ENCODE peak calls at places on chromosomes 2 and 18, in four cellular contexts. B is K562, W is GM12878, L is HepG2. A is an unnamed sample.

GRCh38 chr2:102592601-102593000 is 26.8 kb upstream of the SLC9A2 start:
- DNase-seq in B (peak), W (no peak), L (no peak), A (peak)

GRCh38 chr2:64325852-64326577 is 127.9 kb upstream of the LGALSL start:
- DNase-seq in B (no peak), W (peak), L (no peak), A (no peak)

GRCh38 chr2:46349115-46349547 is 51.9 kb downstream of the EPAS1 start:
- DNase-seq in B (no peak), W (no peak), L (peak), A (no peak)

GRCh38 chr2:5980351-5981054 is 288.3 kb downstream of the SOX11 start:
- DNase-seq in B (no peak), W (no peak), L (no peak), A (no peak)

GRCh38 chr2:41576423-41576822 is 471.4 kb upstream of the PKDCC start:
- DNase-seq in B (no peak), W (no peak), L (no peak), A (no peak)

GRCh38 chr2:9484533-9484932 is 10.2 kb downstream of the IAH1 start:
- DNase-seq in B (no peak), W (no peak), L (no peak), A (no peak)

GRCh38 chr18:54828290-54828871 is at the start of gene RAB27B:
- DNase-seq in B (no peak), W (no peak), L (peak), A (peak)

GRCh38 chr2:38532366-38532765 is 70.4 kb downstream of the HNRNPLL start:
- DNase-seq in B (no peak), W (no peak), L (no peak), A (no peak)

GRCh38 chr2:191280304-191280703 is 35.1 kb downstream of the MYO1B start:
- DNase-seq in B (no peak), W (no peak), L (no peak), A (no peak)

GRCh38 chr2:218871345-218872302 is 9.0 kb upstream of the WNT10A start:
- DNase-seq in B (no peak), W (no peak), L (no peak), A (no peak)

GRCh38 chr18:39350916-39351315 is 1785.3 kb upstream of the CELF4 start:
- DNase-seq in B (no peak), W (no peak), L (no peak), A (no peak)

GRCh38 chr2:105454801-105455485 is 56.1 kb upstream of the FHL2 start:
- DNase-seq in B (peak), W (peak), L (peak), A (no peak)

GRCh38 chr2:31401580-31401979 is 13.0 kb downstream of the XDH start:
- DNase-seq in B (no peak), W (no peak), L (no peak), A (no peak)

GRCh38 chr2:6577960-6578359 is 287.7 kb downstream of the CMPK2 start:
- DNase-seq in B (no peak), W (no peak), L (no peak), A (no peak)

GRCh38 chr2:85112906-85113625 is 20.1 kb upstream of the TCF7L1 start:
- DNase-seq in B (no peak), W (no peak), L (no peak), A (no peak)

GRCh38 chr2:59322005-59322404 is 1080.9 kb upstream of the FANCL start:
- DNase-seq in B (no peak), W (no peak), L (no peak), A (no peak)

GRCh38 chr2:61416871-61417645 is 53.8 kb downstream of the USP34 start:
- DNase-seq in B (no peak), W (no peak), L (no peak), A (no peak)

GRCh38 chr2:14720319-14720718 is 87.8 kb downstream of the LRATD1 start:
- DNase-seq in B (no peak), W (no peak), L (no peak), A (no peak)

GRCh38 chr2:37377187-37377532 is 32.7 kb downstream of the QPCT start:
- DNase-seq in B (no peak), W (peak), L (no peak), A (no peak)

GRCh38 chr2:191638079-191638801 is 39.7 kb upstream of the NABP1 start:
- DNase-seq in B (peak), W (no peak), L (peak), A (no peak)

GRCh38 chr2:20444993-20445910 is 1.6 kb upstream of the RHOB start:
- DNase-seq in B (no peak), W (no peak), L (no peak), A (no peak)

GRCh38 chr2:16334886-16335605 is 330.6 kb downstream of the CYRIA start:
- DNase-seq in B (no peak), W (no peak), L (no peak), A (no peak)

GRCh38 chr2:113058998-113059960 is at the start of gene IL36RN:
- DNase-seq in B (no peak), W (no peak), L (no peak), A (no peak)

GRCh38 chr18:8912348-8913057 is 190.0 kb upstream of the NDUFV2 start:
- DNase-seq in B (peak), W (no peak), L (no peak), A (no peak)

GRCh38 chr2:28326873-28327495 is 65.7 kb upstream of the FOSL2 start:
- DNase-seq in B (no peak), W (no peak), L (no peak), A (no peak)

GRCh38 chr2:47771211-47771610 is 11.7 kb upstream of the MSH6 start:
- DNase-seq in B (peak), W (no peak), L (peak), A (no peak)

GRCh38 chr2:4549811-4550210 is 846.4 kb downstream of the DCDC2C start:
- DNase-seq in B (no peak), W (no peak), L (no peak), A (no peak)

GRCh38 chr2:158969717-158970521 is 1.5 kb downstream of the TANC1 start:
- DNase-seq in B (no peak), W (no peak), L (no peak), A (no peak)

GRCh38 chr18:66222174-66222573 is 381.7 kb downstream of the CDH19 start:
- DNase-seq in B (no peak), W (no peak), L (no peak), A (no peak)

GRCh38 chr2:238098854-238099708 is 1.1 kb upstream of the ESPNL start:
- DNase-seq in B (no peak), W (no peak), L (no peak), A (no peak)

GRCh38 chr2:205685314-205686230 is 3.3 kb downstream of the NRP2 start:
- DNase-seq in B (no peak), W (no peak), L (no peak), A (no peak)

GRCh38 chr2:23711979-23712755 is 214.8 kb downstream of the ATAD2B start:
- DNase-seq in B (no peak), W (no peak), L (no peak), A (no peak)

GRCh38 chr2:209496586-209496982 is 72.7 kb downstream of the MAP2 start:
- DNase-seq in B (no peak), W (no peak), L (no peak), A (no peak)

GRCh38 chr18:48955528-48956261 is 4.9 kb upstream of the SMAD7 start:
- DNase-seq in B (no peak), W (no peak), L (no peak), A (no peak)
- TF ChIP-seq FOXK2 in B (no peak), W (no peak), L (no peak), A (no peak)

GRCh38 chr2:148391324-148391723 is 253.2 kb upstream of the EPC2 start:
- DNase-seq in B (no peak), W (no peak), L (no peak), A (no peak)
- TF ChIP-seq TARDBP in B (no peak), W (no peak), L (no peak), A (no peak)

GRCh38 chr2:204492417-204492816 is 52.9 kb upstream of the PARD3B start:
- DNase-seq in B (no peak), W (no peak), L (no peak), A (no peak)
- TF ChIP-seq FOXK2 in B (no peak), W (no peak), L (no peak), A (no peak)

DNA sequence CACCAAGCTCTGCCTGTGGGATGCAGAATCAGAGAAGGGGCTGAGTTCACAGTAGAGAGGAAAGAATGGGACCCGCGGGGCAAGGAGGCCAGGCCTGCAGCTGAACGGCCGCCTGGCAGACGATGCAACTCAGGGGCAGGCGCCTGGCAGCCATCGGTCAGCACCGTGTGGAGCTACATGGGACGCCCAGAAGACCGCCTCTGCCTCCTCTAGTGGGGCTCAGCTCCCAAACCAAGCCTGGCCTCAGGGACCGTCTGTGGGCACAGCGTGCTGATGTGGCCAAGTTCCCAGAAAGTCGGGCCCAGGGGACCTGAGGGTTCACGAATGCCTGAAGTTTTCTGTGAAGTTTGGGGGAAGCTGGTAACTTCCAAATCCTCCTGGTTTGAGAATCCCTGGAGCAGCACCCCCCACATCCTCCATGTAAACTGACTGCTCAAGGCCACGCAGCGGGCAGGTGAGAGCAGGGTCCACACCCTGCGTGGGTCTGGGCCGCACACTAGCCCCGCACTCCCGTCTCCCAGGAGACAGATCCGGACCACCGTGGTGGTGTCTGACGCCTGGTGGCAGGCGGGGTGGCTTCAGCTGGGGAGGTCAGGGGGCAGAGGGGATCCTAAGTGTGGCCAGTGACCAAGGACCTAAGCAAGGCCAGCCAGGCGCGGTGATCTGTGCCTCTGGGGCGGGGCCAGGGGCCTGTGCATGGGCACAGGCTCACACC is 14.6 kb downstream of the SNORC start:
- DNase-seq in B (no peak), W (no peak), L (no peak), A (no peak)
- TF ChIP-seq TARDBP in B (no peak), W (no peak), L (peak), A (no peak)